ENCODE peak calls at places on chromosomes 7 and 10, in nine cellular contexts. P, U, Z, T, I, D, B, W and F are unnamed samples.
A peak's percentile ranks its signal among the peaks of the same experiment; 100 is the strongest.

GRCh38 chr7:29807179-29807841 is 1.0 kb downstream of the WIPF3 start:
- DNase-seq in P (peak; percentile 53), U (no peak), Z (peak; percentile 64), T (peak; percentile 49), I (peak; percentile 65), D (peak; percentile 40), B (no peak), W (peak; percentile 48), F (peak; percentile 22)

GRCh38 chr10:51030480-51030879 is 43.8 kb upstream of the PRKG1 start:
- DNase-seq in P (no peak), U (no peak), Z (no peak), T (no peak), I (no peak), D (no peak), B (no peak), W (no peak), F (no peak)

GRCh38 chr10:78851652-78852051 is 217.1 kb upstream of the ZMIZ1 start:
- DNase-seq in P (no peak), U (no peak), Z (no peak), T (no peak), I (no peak), D (no peak), B (no peak), W (no peak), F (no peak)

GRCh38 chr10:110556993-110557601 is 10.4 kb upstream of the SMC3 start:
- DNase-seq in P (peak; percentile 51), U (peak; percentile 19), Z (peak; percentile 38), T (peak; percentile 39), I (no peak), D (peak; percentile 41), B (no peak), W (no peak), F (no peak)

GRCh38 chr10:14838582-14839304 is 637 bp downstream of the HSPA14 start:
- DNase-seq in P (peak; percentile 41), U (no peak), Z (peak; percentile 61), T (peak; percentile 45), I (peak; percentile 72), D (peak; percentile 36), B (no peak), W (peak; percentile 29), F (peak; percentile 70)

GRCh38 chr7:154699421-154699820 is 303.5 kb downstream of the PAXIP1 start:
- DNase-seq in P (no peak), U (no peak), Z (no peak), T (no peak), I (no peak), D (no peak), B (no peak), W (no peak), F (no peak)

GRCh38 chr7:140403878-140404564 is at the start of gene RAB19:
- DNase-seq in P (no peak), U (peak; percentile 88), Z (no peak), T (peak; percentile 75), I (peak; percentile 84), D (peak; percentile 79), B (no peak), W (no peak), F (no peak)

GRCh38 chr10:6056411-6057135 is 5.6 kb downstream of the IL2RA start:
- DNase-seq in P (no peak), U (no peak), Z (no peak), T (no peak), I (no peak), D (no peak), B (no peak), W (no peak), F (no peak)

GRCh38 chr10:30493609-30494530 is 59.9 kb downstream of the MAP3K8 start:
- DNase-seq in P (peak; percentile 61), U (peak; percentile 80), Z (no peak), T (no peak), I (peak; percentile 30), D (peak; percentile 19), B (no peak), W (peak; percentile 35), F (peak; percentile 78)

GRCh38 chr7:3650844-3651243 is 349.8 kb downstream of the SDK1 start:
- DNase-seq in P (no peak), U (no peak), Z (no peak), T (no peak), I (no peak), D (no peak), B (no peak), W (no peak), F (no peak)

GRCh38 chr10:89591111-89591795 is 53.8 kb downstream of the PANK1 start:
- DNase-seq in P (peak; percentile 73), U (no peak), Z (no peak), T (no peak), I (no peak), D (no peak), B (no peak), W (peak; percentile 27), F (no peak)

GRCh38 chr7:21326916-21327315 is 101.0 kb upstream of the SP4 start:
- DNase-seq in P (no peak), U (no peak), Z (no peak), T (no peak), I (no peak), D (no peak), B (no peak), W (no peak), F (no peak)

GRCh38 chr10:48890904-48891839 is 48.5 kb downstream of the LRRC18 start:
- DNase-seq in P (no peak), U (no peak), Z (no peak), T (no peak), I (no peak), D (no peak), B (no peak), W (no peak), F (no peak)

GRCh38 chr10:68647928-68648327 is 73.1 kb upstream of the CCAR1 start:
- DNase-seq in P (no peak), U (no peak), Z (no peak), T (no peak), I (no peak), D (no peak), B (no peak), W (no peak), F (no peak)

GRCh38 chr7:28110427-28111012 is 70.1 kb downstream of the JAZF1 start:
- DNase-seq in P (no peak), U (no peak), Z (no peak), T (no peak), I (no peak), D (no peak), B (no peak), W (no peak), F (no peak)

GRCh38 chr7:8290645-8291308 is 28.8 kb upstream of the ICA1 start:
- DNase-seq in P (no peak), U (no peak), Z (no peak), T (peak; percentile 46), I (no peak), D (peak; percentile 45), B (no peak), W (no peak), F (no peak)

DNA sequence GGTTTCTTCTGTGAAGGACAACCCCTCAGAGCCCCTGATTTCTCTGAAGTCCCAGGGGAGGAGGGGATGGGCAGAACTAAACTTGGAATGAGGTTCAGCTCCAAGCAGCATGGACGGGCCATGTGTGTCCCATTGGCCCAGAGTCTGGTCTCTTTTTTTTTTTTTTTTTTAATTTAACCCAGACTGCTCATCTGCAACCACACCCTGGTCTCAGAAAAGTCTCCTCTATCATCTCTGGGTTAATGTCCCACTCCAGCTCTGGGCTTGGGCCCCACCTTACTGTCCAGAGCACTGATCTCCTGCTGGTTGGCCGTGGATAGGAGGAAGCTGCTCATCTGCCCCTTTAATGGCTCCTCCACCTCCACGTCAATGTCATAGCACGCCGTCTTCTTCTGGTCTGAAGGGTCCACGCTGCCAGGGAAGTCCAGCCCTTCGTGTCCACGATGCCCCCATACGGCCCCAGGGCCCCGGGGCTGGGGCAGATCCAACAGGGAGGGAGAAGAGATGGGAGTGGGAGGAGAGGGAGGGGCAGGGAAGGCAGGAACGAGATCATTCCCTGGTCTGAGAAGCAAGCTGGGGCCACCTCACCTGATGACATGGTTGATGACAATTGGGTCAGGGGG is 7.7 kb downstream of the CHPF2 start:
- DNase-seq in P (no peak), U (peak; percentile 49), Z (no peak), T (no peak), I (no peak), D (no peak), B (no peak), W (no peak), F (no peak)
- H3K4me3 ChIP-seq in P (no peak overlapping the region), U (no peak overlapping the region), Z (no peak overlapping the region), T (no peak overlapping the region), I (no peak overlapping the region), D (no peak overlapping the region), B (no peak overlapping the region), W (no peak overlapping the region), F (no peak overlapping the region)

GRCh38 chr10:4725917-4726606 is 99.9 kb upstream of the AKR1E2 start:
- DNase-seq in P (no peak), U (no peak), Z (no peak), T (no peak), I (no peak), D (no peak), B (no peak), W (no peak), F (no peak)
- H3K9me3 ChIP-seq in P (no peaks in the 10 kb centered on the region), U (no peaks in the 10 kb centered on the region), Z (no peaks in the 10 kb centered on the region), T (no peaks in the 10 kb centered on the region), I (no peaks in the 10 kb centered on the region), D (no peaks in the 10 kb centered on the region), B (no peaks in the 10 kb centered on the region), W (no peaks in the 10 kb centered on the region), F (no peaks in the 10 kb centered on the region)

DNA sequence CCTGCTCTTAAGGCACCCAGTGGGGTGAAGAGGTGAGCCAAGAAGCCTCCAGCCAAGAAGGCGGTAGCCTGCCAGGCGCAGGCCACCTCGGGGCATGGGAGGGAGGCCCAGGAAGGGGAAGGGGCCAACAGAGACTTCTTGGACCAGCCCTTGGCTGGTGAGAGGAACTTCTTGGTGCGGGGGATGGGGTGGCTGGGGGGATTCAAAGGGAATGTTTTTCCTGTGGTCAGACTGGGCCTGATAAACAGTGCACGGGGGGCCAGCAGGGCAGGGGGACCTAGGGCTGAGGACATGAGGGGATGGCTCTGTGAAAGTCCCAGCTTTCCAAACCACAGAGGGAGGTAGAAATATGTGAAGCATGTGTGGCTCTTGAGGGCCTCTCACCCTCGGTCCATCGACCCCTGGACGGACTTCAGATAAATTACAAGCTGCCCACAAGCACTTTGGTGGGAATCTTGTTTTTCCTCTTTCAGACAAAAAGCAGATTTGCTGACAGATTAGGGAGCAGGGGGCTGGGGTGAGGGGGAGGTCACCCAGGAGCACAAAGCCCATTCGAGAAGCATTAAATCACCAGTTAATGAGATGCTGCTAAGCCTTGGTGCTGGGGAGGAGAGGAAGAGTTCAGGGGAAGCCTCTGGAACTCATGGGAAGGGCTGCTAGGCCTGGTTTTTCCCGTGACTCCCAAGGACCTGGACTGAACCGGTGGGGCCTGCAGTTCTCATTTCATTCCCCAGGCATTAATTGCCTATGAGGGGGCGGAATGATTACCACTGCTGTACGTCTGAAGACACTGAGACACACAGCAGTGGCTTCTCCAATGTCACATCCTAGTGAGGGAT is 11.3 kb downstream of the CRYGN start:
- DNase-seq in P (no peak), U (peak; percentile 70), Z (peak; percentile 54), T (no peak), I (peak; percentile 28), D (no peak), B (no peak), W (no peak), F (peak; percentile 64)
- H3K4me3 ChIP-seq in P (no peak overlapping the region), U (no peak overlapping the region), Z (no peak overlapping the region), T (no peak overlapping the region), I (no peak overlapping the region), D (no peak overlapping the region), B (no peak overlapping the region), W (no peak overlapping the region), F (no peak overlapping the region)

DNA sequence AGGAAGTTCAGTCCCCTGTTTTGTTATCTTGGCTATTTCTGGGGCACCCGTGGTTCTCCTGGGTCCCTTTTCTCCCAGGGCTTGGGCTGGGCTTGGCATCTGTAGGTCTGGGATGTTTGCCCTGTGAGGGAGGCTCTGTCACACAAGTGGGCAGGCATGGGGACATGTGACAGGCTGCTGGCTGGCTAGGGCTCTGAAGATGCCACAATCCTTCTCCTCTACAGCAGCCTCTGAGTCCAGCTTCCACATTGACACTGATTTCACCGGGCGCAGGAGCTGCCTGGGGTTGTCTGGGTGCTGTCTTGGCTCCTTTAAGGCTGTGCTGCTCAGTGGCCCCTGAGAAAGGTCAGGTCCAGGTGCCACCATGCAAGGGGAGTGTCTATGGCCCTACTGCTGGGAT is 37.4 kb upstream of the ZNF716 start:
- DNase-seq in P (peak; percentile 50), U (peak; percentile 33), Z (no peak), T (no peak), I (no peak), D (no peak), B (no peak), W (no peak), F (no peak)
- H3K9me3 ChIP-seq in P (no peaks in the 10 kb centered on the region), U (no peaks in the 10 kb centered on the region), Z (no peaks in the 10 kb centered on the region), T (no peaks in the 10 kb centered on the region), I (peaks cover 32% of the 10 kb centered on the region), D (no peaks in the 10 kb centered on the region), B (no peaks in the 10 kb centered on the region), W (no peaks in the 10 kb centered on the region), F (no peaks in the 10 kb centered on the region)